ENCODE peak calls at places on chromosomes 5 and 9, in seven cellular contexts. U, S, G, P, J, A and N are unnamed samples.

GRCh38 chr9:126704157-126704941 is 90.6 kb downstream of the LMX1B start:
- DNase-seq in U (peak), S (no peak), G (peak), P (no peak), J (no peak), A (peak), N (no peak)

GRCh38 chr5:152285764-152286163 is 119.3 kb downstream of the NMUR2 start:
- DNase-seq in U (no peak), S (no peak), G (no peak), P (no peak), J (no peak), A (no peak), N (no peak)

GRCh38 chr5:14735944-14736343 is 71.4 kb downstream of the OTULIN start:
- DNase-seq in U (no peak), S (no peak), G (no peak), P (no peak), J (no peak), A (no peak), N (no peak)

GRCh38 chr5:5424736-5425135 is 2.3 kb downstream of the ICE1 start:
- DNase-seq in U (no peak), S (no peak), G (no peak), P (no peak), J (no peak), A (no peak), N (no peak)

GRCh38 chr9:23741304-23741800 is 84.7 kb downstream of the ELAVL2 start:
- DNase-seq in U (no peak), S (no peak), G (no peak), P (no peak), J (no peak), A (no peak), N (no peak)

GRCh38 chr9:129208191-129209091 is 30.4 kb upstream of the IER5L start:
- DNase-seq in U (no peak), S (no peak), G (no peak), P (no peak), J (peak), A (no peak), N (no peak)

GRCh38 chr5:68408345-68408871 is 192.9 kb downstream of the PIK3R1 start:
- DNase-seq in U (no peak), S (no peak), G (no peak), P (no peak), J (no peak), A (no peak), N (no peak)

GRCh38 chr9:22107202-22107601 is 98.1 kb upstream of the CDKN2B start:
- DNase-seq in U (no peak), S (no peak), G (no peak), P (no peak), J (no peak), A (no peak), N (no peak)

GRCh38 chr5:160399402-160400353 is at the start of gene FAM200C:
- DNase-seq in U (peak), S (peak), G (peak), P (peak), J (peak), A (peak), N (peak)

GRCh38 chr5:76579166-76579765 is 43.9 kb downstream of the F2RL2 start:
- DNase-seq in U (no peak), S (no peak), G (peak), P (no peak), J (no peak), A (no peak), N (no peak)

GRCh38 chr5:127757576-127757975 is 54.4 kb downstream of the CCDC192 start:
- DNase-seq in U (no peak), S (no peak), G (peak), P (no peak), J (no peak), A (peak), N (no peak)

GRCh38 chr5:53481887-53482716 is 1.7 kb downstream of the FST start:
- DNase-seq in U (no peak), S (no peak), G (no peak), P (no peak), J (no peak), A (peak), N (no peak)

GRCh38 chr5:61659221-61659696 is 327.2 kb downstream of the ZSWIM6 start:
- DNase-seq in U (no peak), S (no peak), G (no peak), P (no peak), J (no peak), A (peak), N (no peak)

GRCh38 chr9:133864011-133864410 is 125.9 kb upstream of the SARDH start:
- DNase-seq in U (no peak), S (no peak), G (no peak), P (no peak), J (no peak), A (no peak), N (no peak)

GRCh38 chr5:141514330-141515111 is 25.6 kb downstream of the PCDHGC5 start:
- DNase-seq in U (no peak), S (no peak), G (no peak), P (no peak), J (no peak), A (no peak), N (no peak)

GRCh38 chr5:2805080-2805479 is 53.6 kb upstream of the IRX2 start:
- DNase-seq in U (no peak), S (no peak), G (peak), P (no peak), J (no peak), A (no peak), N (no peak)

GRCh38 chr9:32395483-32396216 is 11.2 kb downstream of the ACO1 start:
- DNase-seq in U (peak), S (peak), G (peak), P (no peak), J (no peak), A (peak), N (no peak)

GRCh38 chr9:92094655-92095054 is 20.6 kb downstream of the SPTLC1 start:
- DNase-seq in U (no peak), S (no peak), G (peak), P (no peak), J (no peak), A (no peak), N (no peak)

GRCh38 chr5:91140657-91141056 is 242.5 kb downstream of the ARRDC3 start:
- DNase-seq in U (no peak), S (no peak), G (no peak), P (no peak), J (no peak), A (no peak), N (no peak)

GRCh38 chr9:92295240-92295790 is 1.8 kb upstream of the IARS1 start:
- DNase-seq in U (no peak), S (no peak), G (no peak), P (no peak), J (no peak), A (no peak), N (no peak)

GRCh38 chr9:92720209-92720765 is 44.3 kb downstream of the BICD2 start:
- DNase-seq in U (no peak), S (no peak), G (no peak), P (no peak), J (no peak), A (no peak), N (no peak)

GRCh38 chr9:132914924-132915323 is 29.5 kb downstream of the TSC1 start:
- DNase-seq in U (no peak), S (no peak), G (no peak), P (no peak), J (no peak), A (no peak), N (no peak)

GRCh38 chr5:76663573-76663972 is 40.4 kb upstream of the F2RL2 start:
- DNase-seq in U (no peak), S (no peak), G (no peak), P (no peak), J (no peak), A (no peak), N (no peak)

GRCh38 chr9:108217601-108218190 is 638.1 kb downstream of the ACTL7B start:
- DNase-seq in U (no peak), S (no peak), G (no peak), P (no peak), J (no peak), A (no peak), N (no peak)

GRCh38 chr5:87354496-87354895 is 58.2 kb downstream of the CCNH start:
- DNase-seq in U (no peak), S (no peak), G (no peak), P (no peak), J (no peak), A (no peak), N (no peak)

GRCh38 chr5:39072915-39073758 is 1.1 kb downstream of the RICTOR start:
- DNase-seq in U (no peak), S (no peak), G (peak), P (no peak), J (peak), A (peak), N (no peak)

GRCh38 chr9:17776735-17777134 is 197.9 kb downstream of the SH3GL2 start:
- DNase-seq in U (no peak), S (no peak), G (no peak), P (no peak), J (no peak), A (no peak), N (no peak)

GRCh38 chr5:133344266-133344665 is 268.1 kb downstream of the FSTL4 start:
- DNase-seq in U (no peak), S (no peak), G (no peak), P (no peak), J (no peak), A (no peak), N (no peak)

GRCh38 chr5:133343196-133343595 is 269.1 kb downstream of the FSTL4 start:
- DNase-seq in U (no peak), S (no peak), G (no peak), P (no peak), J (no peak), A (peak), N (no peak)

GRCh38 chr5:133353741-133354140 is 258.6 kb downstream of the FSTL4 start:
- DNase-seq in U (no peak), S (no peak), G (no peak), P (no peak), J (no peak), A (no peak), N (no peak)

GRCh38 chr5:133347039-133347438 is 265.3 kb downstream of the FSTL4 start:
- DNase-seq in U (no peak), S (no peak), G (no peak), P (no peak), J (no peak), A (no peak), N (no peak)

DNA sequence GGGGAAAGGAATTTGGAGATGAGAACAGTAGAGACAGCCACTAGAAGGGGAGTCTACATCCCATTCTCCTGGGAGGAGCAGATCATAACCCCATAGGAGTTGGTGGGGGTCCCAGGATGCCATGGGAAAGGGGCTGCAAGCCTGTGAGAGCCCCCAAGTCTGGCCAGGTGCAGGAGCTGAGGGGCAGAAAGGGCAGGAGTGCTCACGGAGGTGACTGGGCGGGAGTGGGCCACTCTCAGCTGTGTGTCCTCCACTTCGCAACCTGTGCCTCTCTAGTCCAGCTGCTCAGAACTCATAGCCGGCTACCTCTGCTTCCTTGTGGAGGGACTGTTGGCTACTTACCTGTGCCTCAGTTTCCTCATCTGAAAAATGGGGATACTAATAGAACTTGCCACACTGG is 263.9 kb downstream of the FSTL4 start:
- DNase-seq in U (no peak), S (no peak), G (no peak), P (no peak), J (no peak), A (no peak), N (no peak)
- TF ChIP-seq CTCF in U (no peak), S (no peak), G (no peak), P (no peak), J (no peak), A (no peak), N (no peak)

DNA sequence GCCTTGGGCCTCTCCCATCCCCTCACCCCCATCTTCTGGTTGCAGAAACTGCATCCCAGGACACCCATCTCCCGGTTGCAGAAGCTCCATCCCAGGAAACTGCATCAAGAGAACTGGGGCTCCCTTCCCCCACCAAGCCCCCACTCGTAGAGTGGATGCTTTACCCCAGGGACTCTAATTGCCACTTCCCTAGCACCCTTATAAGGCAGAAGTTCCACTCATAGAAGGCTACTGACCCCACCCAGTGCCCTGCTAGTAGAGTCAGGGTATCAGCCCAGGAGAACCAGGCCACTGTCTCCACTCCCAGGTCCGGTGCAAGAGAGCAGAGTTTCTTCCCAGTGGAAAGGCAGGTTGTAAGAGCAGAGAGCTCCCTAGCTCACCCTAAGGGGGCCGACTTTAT is 12.2 kb upstream of the SYK start:
- DNase-seq in U (no peak), S (no peak), G (no peak), P (no peak), J (no peak), A (no peak), N (no peak)
- TF ChIP-seq CTCF in U (no peak), S (no peak), G (no peak), P (no peak), J (no peak), A (no peak), N (no peak)

GRCh38 chr5:151082976-151083651 is 2.3 kb upstream of the TNIP1 start:
- DNase-seq in U (peak), S (no peak), G (peak), P (no peak), J (peak), A (peak), N (no peak)

GRCh38 chr5:151081426-151082273 is 816 bp upstream of the TNIP1 start:
- DNase-seq in U (no peak), S (no peak), G (peak), P (no peak), J (no peak), A (no peak), N (no peak)

GRCh38 chr5:151084363-151084762 is 3.5 kb upstream of the TNIP1 start:
- DNase-seq in U (no peak), S (no peak), G (peak), P (no peak), J (no peak), A (no peak), N (no peak)

GRCh38 chr5:151080620-151081425 is at the start of gene TNIP1:
- DNase-seq in U (no peak), S (no peak), G (peak), P (peak), J (peak), A (peak), N (no peak)

DNA sequence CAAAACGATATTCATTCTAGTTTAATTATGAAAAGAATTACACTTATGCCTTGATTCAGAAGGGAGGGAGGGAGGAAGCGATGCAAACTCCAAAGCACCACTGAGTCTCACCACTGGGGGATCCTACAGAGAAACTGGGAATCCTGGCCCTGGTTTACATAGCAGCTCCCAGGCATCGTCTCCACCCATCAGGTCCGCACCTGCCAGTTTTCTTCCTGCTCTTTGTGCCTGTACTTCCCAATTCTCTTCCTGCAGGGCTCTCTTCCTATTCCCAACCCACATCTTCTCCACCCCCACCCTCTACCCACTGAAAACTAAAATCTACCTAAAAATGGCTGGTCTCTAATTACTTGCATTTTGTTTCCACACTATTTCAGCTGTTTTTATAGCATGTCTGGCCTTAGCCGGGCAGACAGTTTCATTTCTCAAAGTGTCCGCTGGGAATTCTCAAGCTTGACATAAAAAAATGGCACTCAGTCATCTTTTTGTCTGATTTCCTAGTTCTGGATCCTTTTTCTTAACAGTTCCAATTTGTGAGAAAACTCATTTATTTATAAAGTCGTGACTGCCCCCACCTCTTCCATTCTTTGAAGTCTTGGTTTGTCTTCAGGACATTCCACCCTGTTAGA is 1.6 kb upstream of the TNIP1 start:
- DNase-seq in U (no peak), S (no peak), G (peak), P (no peak), J (no peak), A (no peak), N (no peak)
- TF ChIP-seq CTCF in U (peak), S (peak), G (peak), P (no peak), J (no peak), A (peak), N (peak)

DNA sequence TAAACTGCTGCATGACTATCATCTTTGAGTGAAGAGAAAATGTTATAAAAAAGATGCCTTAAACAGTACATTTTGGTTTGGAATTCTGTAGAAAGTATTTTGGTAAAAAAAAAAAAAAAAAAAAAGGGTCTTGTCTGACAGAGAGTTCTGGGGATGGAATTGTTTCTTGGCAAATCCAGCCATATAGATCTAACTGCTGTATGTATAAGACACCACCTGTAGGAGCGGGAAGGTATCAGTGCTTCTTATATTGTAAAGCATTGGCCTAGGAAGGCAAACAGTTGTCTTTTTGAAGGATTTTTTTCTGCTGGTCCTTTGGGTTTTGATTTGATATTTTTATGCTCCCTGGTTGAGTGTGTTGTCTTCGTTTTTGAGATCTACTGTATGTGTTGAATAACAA is 2.8 kb downstream of the PURA start:
- DNase-seq in U (no peak), S (no peak), G (peak), P (no peak), J (no peak), A (no peak), N (no peak)
- TF ChIP-seq CTCF in U (no peak), S (no peak), G (peak), P (no peak), J (peak), A (no peak), N (no peak)

GRCh38 chr9:99819123-99819483 is 2.6 kb upstream of the NR4A3 start:
- DNase-seq in U (no peak), S (no peak), G (no peak), P (no peak), J (no peak), A (no peak), N (no peak)
- TF ChIP-seq CTCF in U (no peak), S (no peak), G (no peak), P (no peak), J (no peak), A (no peak), N (no peak)

GRCh38 chr9:97501177-97501971 is at the start of gene TMOD1:
- DNase-seq in U (no peak), S (no peak), G (peak), P (no peak), J (no peak), A (peak), N (peak)
- TF ChIP-seq CTCF in U (no peak), S (peak), G (peak), P (no peak), J (no peak), A (peak), N (peak)

GRCh38 chr9:110559869-110560268 is 19.7 kb downstream of the SVEP1 start:
- DNase-seq in U (no peak), S (no peak), G (no peak), P (no peak), J (no peak), A (no peak), N (no peak)
- TF ChIP-seq CTCF in U (no peak), S (no peak), G (no peak), P (no peak), J (no peak), A (no peak), N (no peak)

DNA sequence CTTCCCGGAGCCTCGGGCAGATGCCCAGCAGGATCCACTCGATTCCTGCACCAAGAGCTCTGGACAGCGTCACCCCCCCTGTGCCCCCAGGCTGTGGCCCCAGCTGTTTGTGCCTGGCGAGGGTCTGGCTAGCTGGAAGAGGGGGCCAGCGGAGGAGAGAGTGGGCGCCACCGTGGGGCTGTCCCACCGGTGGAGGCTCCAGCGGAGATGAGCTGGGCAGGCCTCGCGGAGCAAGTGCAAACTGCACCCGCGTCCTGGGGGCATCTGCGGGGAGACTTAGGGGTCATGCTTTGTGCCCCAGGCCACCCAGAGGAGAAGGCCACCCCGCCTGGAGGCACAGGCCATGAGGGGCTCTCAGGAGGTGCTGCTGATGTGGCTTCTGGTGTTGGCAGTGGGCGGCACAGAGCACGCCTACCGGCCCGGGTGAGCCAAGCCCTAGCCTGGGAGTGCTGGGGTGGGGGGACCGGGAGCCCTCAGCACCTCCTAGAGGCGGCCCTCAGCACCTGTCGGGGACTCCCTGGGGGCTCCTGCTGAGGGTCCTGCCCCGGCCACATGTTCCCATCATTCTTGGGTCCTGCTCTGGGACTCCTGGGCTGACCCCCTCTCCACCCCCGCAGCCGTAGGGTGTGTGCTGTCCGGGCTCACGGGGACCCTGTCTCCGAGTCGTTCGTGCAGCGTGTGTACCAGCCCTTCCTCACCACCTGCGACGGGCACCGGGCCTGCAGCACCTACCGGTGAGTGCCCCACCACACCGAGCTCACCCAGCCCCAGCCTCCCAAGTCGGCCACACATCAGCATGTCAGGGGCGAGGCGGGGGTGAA is 5.4 kb downstream of the EGFL7 start:
- DNase-seq in U (no peak), S (no peak), G (no peak), P (no peak), J (no peak), A (no peak), N (no peak)
- TF ChIP-seq CTCF in U (no peak), S (no peak), G (no peak), P (no peak), J (no peak), A (no peak), N (no peak)